ENCODE peak calls at places on chromosomes 13 and 19, in four cellular contexts. P is K562, J is H1, S is HCT116. T is an unnamed sample.
A peak's percentile ranks its signal among the peaks of the same experiment; 100 is the strongest.

GRCh38 chr13:58963321-58963720 is 1200.4 kb downstream of the DIAPH3 start:
- DNase-seq in P (no peak), J (no peak), S (no peak), T (no peak)

GRCh38 chr13:21933001-21933400 is 262.1 kb downstream of the FGF9 start:
- DNase-seq in P (no peak), J (no peak), S (no peak), T (no peak)

GRCh38 chr13:50119593-50119992 is 104.3 kb downstream of the KCNRG start:
- DNase-seq in P (no peak), J (no peak), S (no peak), T (no peak)

GRCh38 chr19:1026189-1027019 is at the start of gene CNN2:
- DNase-seq in P (peak; percentile 78), J (peak; percentile 92), S (no peak), T (peak; percentile 64)

GRCh38 chr19:45485301-45486077 is 11.4 kb downstream of the RTN2 start:
- DNase-seq in P (peak; percentile 85), J (peak; percentile 100), S (peak; percentile 91), T (peak; percentile 93)

GRCh38 chr13:67117010-67117550 is 113.1 kb downstream of the PCDH9 start:
- DNase-seq in P (no peak), J (no peak), S (no peak), T (no peak)

GRCh38 chr19:30731596-30731995 is 359.4 kb downstream of the ZNF536 start:
- DNase-seq in P (no peak), J (no peak), S (no peak), T (no peak)

GRCh38 chr13:110907951-110908898 is 6.6 kb downstream of the ANKRD10 start:
- DNase-seq in P (no peak), J (no peak), S (peak; percentile 95), T (peak; percentile 94)

GRCh38 chr13:49584771-49585182 is 581 bp downstream of the RCBTB1 start:
- DNase-seq in P (no peak), J (no peak), S (no peak), T (no peak)

GRCh38 chr19:49433240-49433901 is 8.0 kb downstream of the SLC17A7 start:
- DNase-seq in P (no peak), J (no peak), S (no peak), T (no peak)
- TF ChIP-seq SP1 in P (no peak), J (no peak), S (no peak), T (no peak)

DNA sequence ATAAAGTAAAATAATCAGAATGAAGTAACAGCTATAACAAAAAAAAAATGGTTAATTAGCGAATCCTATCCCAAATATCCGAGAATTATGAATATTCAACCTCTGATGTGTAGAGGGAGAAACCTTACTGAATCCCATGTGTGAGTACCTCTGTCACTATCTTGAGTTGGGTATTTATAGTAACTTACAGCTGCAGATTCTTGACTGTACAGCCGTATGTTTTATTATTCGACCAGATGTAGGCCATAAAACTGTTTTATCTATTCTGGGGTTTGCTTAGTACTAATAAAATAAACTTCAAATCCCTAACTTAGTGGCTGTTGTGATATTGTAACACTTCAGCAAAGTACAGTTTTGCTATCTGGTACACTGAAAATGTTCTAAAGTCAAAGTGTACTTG is 120.0 kb downstream of the EFNB2 start:
- DNase-seq in P (no peak), J (no peak), S (no peak), T (no peak)
- TF ChIP-seq CEBPB in P (no peak), J (no peak), S (no peak), T (no peak)

GRCh38 chr13:24232474-24232873 is 72.0 kb downstream of the SPATA13 start:
- DNase-seq in P (no peak), J (no peak), S (no peak), T (no peak)
- TF ChIP-seq FOSL1 in P (no peak), J (no peak), S (no peak), T (no peak)

DNA sequence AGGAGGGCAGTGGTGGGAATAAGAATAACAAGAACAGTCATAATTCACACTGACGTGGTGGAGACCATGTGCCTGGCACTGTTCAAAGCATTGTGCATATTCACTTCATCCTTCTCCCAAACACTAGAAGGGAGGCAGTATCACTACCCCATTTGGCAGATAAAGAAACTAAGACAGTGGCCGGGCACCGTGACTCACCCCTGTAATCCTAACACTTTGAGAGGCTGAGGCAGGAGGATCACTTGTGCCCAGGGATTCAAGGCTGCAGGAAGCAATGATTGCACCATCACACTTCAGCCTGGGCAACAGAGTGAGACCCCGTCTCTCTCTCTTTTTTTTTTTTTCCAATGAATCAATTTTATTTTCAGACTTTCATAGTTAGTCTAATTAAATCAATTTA is 5.5 kb upstream of the ATG4D start:
- DNase-seq in P (no peak), J (no peak), S (no peak), T (no peak)
- TF ChIP-seq SP1 in P (no peak), J (no peak), S (no peak), T (no peak)

DNA sequence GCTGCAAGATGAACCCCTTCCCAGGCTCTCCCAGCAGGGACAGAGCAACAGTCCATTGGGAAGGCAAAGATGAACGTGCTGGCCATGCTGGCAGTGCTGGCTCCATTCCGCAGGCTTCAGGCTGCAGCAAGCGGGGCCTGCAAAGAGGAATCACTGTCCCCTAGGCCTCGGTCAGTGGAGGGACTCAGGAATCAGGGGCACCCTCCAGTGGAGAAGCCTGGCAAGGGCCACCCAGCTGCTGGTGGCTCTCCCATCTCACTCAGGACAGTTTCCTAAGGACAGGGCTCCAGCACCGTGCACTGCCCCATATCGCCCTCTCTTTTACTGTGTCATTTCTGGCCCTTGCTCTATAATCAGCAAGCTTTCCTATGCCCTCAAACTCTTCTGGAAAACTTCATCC is 498.6 kb downstream of the EFNB2 start:
- DNase-seq in P (no peak), J (peak; percentile 47), S (peak; percentile 6), T (no peak)
- TF ChIP-seq CEBPB in P (no peak), J (no peak), S (no peak), T (no peak)

DNA sequence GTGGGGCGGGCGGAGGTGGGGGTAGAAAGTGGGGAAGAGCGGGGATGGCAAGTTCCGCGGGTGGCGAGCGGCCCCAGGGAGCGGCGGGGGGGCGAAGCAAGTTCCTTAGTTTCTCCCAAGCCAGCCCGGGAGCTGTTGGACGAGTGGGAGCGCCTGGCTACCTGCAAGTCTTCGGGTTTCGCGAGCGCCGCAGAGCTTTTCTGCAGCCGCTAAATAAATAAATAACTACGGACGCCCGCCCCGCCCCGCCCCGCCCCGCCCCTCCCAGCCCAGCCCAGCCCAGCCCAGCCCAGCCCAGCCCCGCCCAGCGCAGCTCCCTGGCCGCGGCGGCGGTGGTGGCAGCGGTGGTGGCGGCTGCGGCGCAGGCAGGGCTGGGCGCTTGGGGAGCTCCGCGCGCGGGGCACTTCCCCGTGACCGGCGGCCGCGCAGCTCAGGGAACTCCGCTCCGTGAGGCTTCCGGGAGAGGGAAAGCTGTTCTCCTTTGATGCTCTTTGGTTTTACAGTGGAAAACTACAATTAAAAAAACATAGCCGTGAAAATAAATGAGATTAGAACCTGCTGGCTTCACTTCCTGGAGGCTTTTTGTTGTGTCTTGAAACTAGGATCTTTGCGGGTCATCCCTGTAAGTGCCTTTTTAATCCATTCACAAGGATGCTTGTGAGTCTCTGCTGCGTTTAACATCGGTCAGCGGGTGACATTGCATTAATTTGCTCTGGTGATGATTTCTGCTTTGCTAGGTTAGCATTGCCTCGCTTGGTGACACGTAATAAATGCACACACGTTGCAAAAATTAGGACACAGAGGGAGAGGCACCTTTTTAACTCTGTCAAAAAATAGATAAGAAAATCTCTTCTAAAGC is at the start of gene UBE2L5:
- DNase-seq in P (peak; percentile 63), J (peak; percentile 78), S (peak; percentile 63), T (peak; percentile 23)
- TF ChIP-seq FOSL1 in P (no peak), J (no peak), S (no peak), T (no peak)

DNA sequence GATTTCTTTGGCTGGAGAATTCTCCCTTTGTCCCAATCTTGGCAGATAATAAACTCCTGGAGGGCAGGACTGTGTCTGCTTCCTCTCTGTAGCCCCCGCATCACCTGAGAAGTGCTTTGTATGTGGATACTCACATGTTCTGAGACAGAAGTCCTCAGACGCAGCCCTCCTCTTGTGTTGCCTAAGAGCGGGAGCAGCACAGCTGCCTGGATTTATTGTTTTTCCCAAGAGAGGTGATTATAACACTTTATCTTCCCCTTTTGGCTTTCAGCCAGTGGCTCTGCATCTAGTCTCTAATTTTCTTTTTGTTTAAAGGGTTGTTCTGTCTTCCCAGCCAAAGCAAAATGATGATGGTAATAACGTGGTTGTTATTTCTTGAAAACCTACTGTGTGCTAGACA is 36.1 kb downstream of the OLFM4 start:
- DNase-seq in P (no peak), J (no peak), S (no peak), T (no peak)
- TF ChIP-seq SP1 in P (no peak), J (no peak), S (no peak), T (no peak)

DNA sequence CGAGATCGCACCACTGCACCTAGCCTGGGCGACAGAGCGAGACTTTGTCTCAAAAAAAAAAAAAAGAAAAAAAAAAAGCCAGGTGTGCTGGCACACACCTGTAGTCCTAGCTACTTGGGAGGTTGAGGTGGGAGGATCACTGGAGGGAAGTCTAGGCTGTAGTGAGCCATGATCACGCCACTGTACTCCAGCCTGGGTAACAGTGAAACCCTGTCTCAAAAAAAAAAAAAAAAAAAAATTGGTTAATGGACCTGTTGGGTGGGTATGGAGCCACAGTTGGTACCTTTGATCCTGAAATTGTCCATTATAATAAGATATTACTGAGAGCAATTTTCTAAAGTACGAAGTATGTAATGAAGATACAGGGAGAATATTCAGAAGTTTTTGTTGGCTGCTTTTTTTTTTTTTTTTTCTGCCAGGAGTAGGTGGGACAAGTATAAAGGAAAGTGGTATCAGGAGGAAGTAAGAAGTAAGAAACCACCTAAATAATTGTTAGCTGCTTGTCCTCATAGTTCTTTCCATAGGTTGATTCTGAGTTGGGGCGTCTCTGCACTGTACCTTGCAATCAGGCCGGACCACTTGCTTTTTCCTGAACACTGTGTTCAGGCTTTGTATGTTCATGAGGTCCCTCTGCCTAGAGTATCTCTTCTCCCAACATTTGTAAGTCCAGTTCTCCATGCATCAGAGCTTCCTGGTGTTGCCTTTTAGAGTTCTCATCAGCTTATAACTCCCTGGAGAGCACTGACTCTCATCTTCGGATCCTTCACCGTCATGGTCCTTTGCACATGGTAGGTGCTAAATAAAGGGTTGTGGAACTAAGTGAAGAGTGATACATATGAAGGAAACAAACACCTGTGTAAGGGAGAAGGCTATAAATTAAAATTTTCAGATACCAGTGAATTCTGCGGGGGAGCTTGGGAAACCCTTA is 31.7 kb downstream of the ARHGAP35 start:
- DNase-seq in P (no peak), J (no peak), S (no peak), T (no peak)
- TF ChIP-seq CEBPB in P (no peak), J (no peak), S (no peak), T (no peak)